ENCODE peak calls at places on chromosomes 16 and 17, in nine cellular contexts. W is NCI-H1092, J is HCT116, I is EH, A is germinal center, S is Ammon's horn, V is neural progenitor cell, T is HEK293T, Q is Kasumi-1. X is an unnamed sample.

GRCh38 chr16:15548482-15548891 is 94.5 kb downstream of the MARF1 start:
- DNase-seq in J (no peak), Q (no peak), S (peak), T (no peak), V (no peak), W (no peak), A (no peak), I (peak), X (no peak)

GRCh38 chr17:78284146-78284545 is 52.7 kb downstream of the TMEM235 start:
- DNase-seq in J (no peak), A (no peak), V (no peak), I (no peak), S (no peak), T (no peak), Q (no peak), W (no peak), X (no peak)

GRCh38 chr17:78239489-78239931 is 8.1 kb downstream of the TMEM235 start:
- DNase-seq in S (no peak), J (no peak), A (peak), Q (no peak), W (no peak), T (no peak), I (no peak), V (no peak), X (no peak)

GRCh38 chr16:78240459-78241222 is 141.2 kb downstream of the WWOX start:
- DNase-seq in A (no peak), J (no peak), Q (no peak), S (no peak), W (no peak), I (no peak), T (no peak), V (peak), X (no peak)

GRCh38 chr16:28879841-28880588 is 1.7 kb downstream of the ATP2A1 start:
- DNase-seq in W (peak), T (peak), V (peak), A (peak), I (peak), S (peak), J (peak), Q (peak), X (peak)

GRCh38 chr16:1159973-1160772 is 7.3 kb downstream of the CACNA1H start:
- DNase-seq in S (peak), J (no peak), I (no peak), A (no peak), T (no peak), Q (no peak), V (no peak), W (peak), X (peak)

GRCh38 chr17:61399131-61400057 is at the start of gene TBX2:
- DNase-seq in V (peak), Q (no peak), W (no peak), A (no peak), S (no peak), J (no peak), T (peak), I (peak), X (no peak)

GRCh38 chr17:48791128-48792032 is 25.6 kb downstream of the TTLL6 start:
- DNase-seq in T (peak), J (peak), Q (peak), W (peak), V (peak), A (no peak), S (peak), I (peak), X (peak)

GRCh38 chr17:57281887-57282653 is 25.7 kb downstream of the MSI2 start:
- DNase-seq in V (no peak), S (no peak), A (no peak), J (no peak), T (no peak), I (peak), Q (no peak), W (no peak), X (no peak)

GRCh38 chr16:48907906-48908634 is 298.1 kb upstream of the N4BP1 start:
- DNase-seq in J (no peak), V (no peak), T (no peak), W (no peak), Q (no peak), A (no peak), S (no peak), I (no peak), X (no peak)

GRCh38 chr16:10858203-10858602 is 18.8 kb upstream of the CIITA start:
- DNase-seq in V (no peak), I (no peak), S (no peak), J (no peak), T (no peak), Q (no peak), A (no peak), W (no peak), X (no peak)

GRCh38 chr16:31439519-31439918 is 3.1 kb downstream of the ZNF843 start:
- DNase-seq in I (no peak), W (no peak), S (no peak), J (no peak), V (no peak), Q (no peak), T (no peak), A (no peak), X (no peak)

GRCh38 chr16:15916323-15916722 is 27.9 kb upstream of the CEP20 start:
- DNase-seq in A (no peak), S (no peak), I (no peak), T (no peak), J (no peak), W (no peak), Q (no peak), V (no peak), X (no peak)

GRCh38 chr16:85428168-85428898 is 184.8 kb upstream of the GSE1 start:
- DNase-seq in W (no peak), V (peak), J (peak), T (peak), Q (peak), S (no peak), A (peak), I (peak), X (peak)

GRCh38 chr16:62644030-62644812 is 608.0 kb upstream of the CDH8 start:
- DNase-seq in W (no peak), I (no peak), J (no peak), Q (no peak), V (no peak), A (no peak), T (no peak), S (no peak), X (no peak)

GRCh38 chr16:69320731-69321073 is 9.6 kb downstream of the VPS4A start:
- DNase-seq in A (no peak), Q (no peak), S (no peak), W (no peak), V (no peak), J (no peak), T (no peak), I (no peak), X (no peak)

GRCh38 chr17:55962931-55963378 is 190.3 kb upstream of the ANKFN1 start:
- DNase-seq in J (no peak), A (no peak), V (no peak), T (no peak), Q (peak), I (no peak), S (no peak), W (no peak), X (no peak)

GRCh38 chr17:82608816-82609215 is 39.4 kb downstream of the WDR45B start:
- DNase-seq in J (no peak), W (no peak), I (no peak), V (no peak), A (no peak), S (peak), T (no peak), Q (no peak), X (no peak)

GRCh38 chr16:30924086-30924714 is 828 bp downstream of the FBXL19 start:
- DNase-seq in I (no peak), J (no peak), W (no peak), V (peak), T (no peak), S (no peak), Q (no peak), A (peak), X (no peak)

X was measured in midbrain.